ENCODE peak calls at places on chromosome 14, in seven cellular contexts. A is dorsolateral prefrontal cortex; E is GM18507; B is CD8-positive, alpha-beta memory T cell; D is NCI-H1694 treated with DMSO at 0.1 percent for 48 hours; V is renal cortical epithelial cell; L is NCI-H748 treated with DMSO at 0.1 percent for 48 hours. S is an unnamed sample.

GRCh38 chr14:26719514-26719913 is 121.7 kb upstream of the NOVA1 start:
- DNase-seq in A (no peak), D (no peak), L (no peak), V (peak; percentile 85), B (no peak), E (no peak), S (peak; percentile 82)

GRCh38 chr14:95858893-95859292 is 17.7 kb upstream of the TUNAR start:
- DNase-seq in E (no peak), L (no peak), D (no peak), B (no peak), A (no peak), V (no peak), S (no peak)

GRCh38 chr14:48333221-48333910 is 658.0 kb upstream of the MDGA2 start:
- DNase-seq in V (peak; percentile 80), A (no peak), B (no peak), L (no peak), D (no peak), E (no peak), S (peak; percentile 39)

GRCh38 chr14:99751539-99752485 is 41.4 kb upstream of the EML1 start:
- DNase-seq in B (no peak), V (peak; percentile 60), L (no peak), A (no peak), E (no peak), D (no peak), S (no peak)

GRCh38 chr14:73789996-73790581 is 61.5 kb upstream of the PTGR2 start:
- DNase-seq in V (no peak), E (no peak), L (no peak), D (no peak), A (peak; percentile 84), B (no peak), S (peak; percentile 93)

GRCh38 chr14:97408937-97409860 is 612.0 kb downstream of the VRK1 start:
- DNase-seq in E (no peak), A (no peak), D (no peak), B (no peak), V (no peak), L (no peak), S (no peak)

GRCh38 chr14:34733245-34733644 is 18.9 kb upstream of the CFL2 start:
- DNase-seq in L (no peak), B (no peak), A (no peak), D (no peak), V (peak; percentile 85), E (no peak), S (peak; percentile 78)

GRCh38 chr14:61304678-61305077 is 16.7 kb upstream of the PRKCH start:
- DNase-seq in L (no peak), A (no peak), E (no peak), D (no peak), V (no peak), B (no peak), S (no peak)

GRCh38 chr14:51167587-51168219 is 72.3 kb upstream of the TMX1 start:
- DNase-seq in E (no peak), V (peak; percentile 61), A (no peak), D (no peak), L (no peak), B (no peak), S (no peak)

GRCh38 chr14:101241147-101241546 is 320.1 kb upstream of the DIO3 start:
- DNase-seq in E (no peak), L (no peak), V (no peak), B (no peak), A (no peak), D (no peak), S (no peak)

GRCh38 chr14:71701990-71702389 is 230.2 kb upstream of the RGS6 start:
- DNase-seq in D (no peak), A (no peak), E (no peak), B (no peak), L (no peak), V (no peak), S (peak; percentile 94)

GRCh38 chr14:25049559-25050493 is at the start of gene STXBP6:
- DNase-seq in B (no peak), E (no peak), A (peak; percentile 83), L (peak; percentile 32), D (no peak), V (no peak), S (peak; percentile 35)

GRCh38 chr14:32073537-32074189 is 3.4 kb upstream of the ARHGAP5 start:
- DNase-seq in B (peak; percentile 65), L (peak; percentile 81), A (no peak), E (peak; percentile 48), D (peak; percentile 89), V (peak; percentile 80), S (peak; percentile 88)

GRCh38 chr14:24058260-24058950 is 6.6 kb downstream of the CARMIL3 start:
- DNase-seq in E (peak; percentile 76), V (peak; percentile 48), L (peak; percentile 27), A (peak; percentile 62), B (peak; percentile 67), D (peak; percentile 76), S (peak; percentile 71)

GRCh38 chr14:41817626-41818025 is 210.9 kb downstream of the LRFN5 start:
- DNase-seq in L (no peak), A (no peak), D (no peak), B (no peak), V (no peak), E (no peak), S (no peak)

GRCh38 chr14:79708991-79709390 is 502.3 kb downstream of the DIO2 start:
- DNase-seq in B (no peak), E (no peak), A (no peak), D (no peak), L (no peak), V (no peak), S (peak; percentile 41)

GRCh38 chr14:84228702-84229101 is 1301.2 kb upstream of the FLRT2 start:
- DNase-seq in V (no peak), A (no peak), B (no peak), E (no peak), L (no peak), D (no peak), S (no peak)

GRCh38 chr14:36505193-36505815 is 14.7 kb downstream of the NKX2-1 start:
- DNase-seq in L (no peak), V (no peak), A (no peak), E (no peak), D (no peak), B (no peak), S (no peak)

GRCh38 chr14:90454041-90455000 is 57.5 kb downstream of the CALM1 start:
- DNase-seq in D (peak; percentile 65), L (no peak), E (no peak), A (peak; percentile 98), V (peak; percentile 80), B (no peak), S (peak; percentile 85)

GRCh38 chr14:50937325-50937724 is 7.0 kb downstream of the PYGL start:
- DNase-seq in V (peak; percentile 71), B (no peak), D (no peak), A (no peak), E (no peak), L (no peak), S (peak; percentile 85)

GRCh38 chr14:46651526-46652144 is at the start of gene RPL10L:
- DNase-seq in V (no peak), E (no peak), A (no peak), B (no peak), D (no peak), L (no peak), S (no peak)

GRCh38 chr14:99774526-99775307 is 18.5 kb upstream of the EML1 start:
- DNase-seq in V (no peak), D (peak; percentile 54), B (no peak), A (peak; percentile 80), L (no peak), E (no peak), S (no peak)

GRCh38 chr14:64706552-64707193 is 2.4 kb downstream of the PLEKHG3 start:
- DNase-seq in B (no peak), L (no peak), V (no peak), A (peak; percentile 90), D (no peak), E (no peak), S (no peak)

GRCh38 chr14:83483063-83483462 is 1949.4 kb upstream of the SEL1L start:
- DNase-seq in D (no peak), E (no peak), V (no peak), L (no peak), B (no peak), A (no peak), S (peak; percentile 17)